ENCODE peak calls at places on chromosomes 11 and 22, in four cellular contexts. One of them, this sample, is unnamed. For H3K36me3, the result is how much of the 10 kb centered on the place peaks cover.

GRCh38 chr22:40335358-40335757 is 10.9 kb upstream of the ADSL start:
- DNase-seq in lower lobe of right lung: no peak
- DNase-seq in aorta: no peak
- DNase-seq in CD8-positive, alpha-beta T cell: no peak
- DNase-seq in this sample: no peak

GRCh38 chr11:75365711-75366181 is 14.3 kb upstream of the ARRB1 start:
- DNase-seq in lower lobe of right lung: no peak
- DNase-seq in aorta: no peak
- DNase-seq in CD8-positive, alpha-beta T cell: no peak
- DNase-seq in this sample: no peak

GRCh38 chr22:39528080-39528661 is 4.4 kb downstream of the RPS19BP1 start:
- DNase-seq in CD8-positive, alpha-beta T cell: no peak
- DNase-seq in lower lobe of right lung: peak
- DNase-seq in aorta: no peak
- DNase-seq in this sample: no peak

GRCh38 chr11:120211522-120212258 is 858 bp downstream of the OAF start:
- DNase-seq in lower lobe of right lung: no peak
- DNase-seq in aorta: no peak
- DNase-seq in CD8-positive, alpha-beta T cell: no peak
- DNase-seq in this sample: no peak

GRCh38 chr11:121391914-121392313 is 60.2 kb upstream of the SORL1 start:
- DNase-seq in lower lobe of right lung: peak
- DNase-seq in CD8-positive, alpha-beta T cell: no peak
- DNase-seq in aorta: no peak
- DNase-seq in this sample: no peak

GRCh38 chr11:114169321-114169749 is 109.8 kb downstream of the ZBTB16 start:
- DNase-seq in CD8-positive, alpha-beta T cell: no peak
- DNase-seq in lower lobe of right lung: no peak
- DNase-seq in aorta: no peak
- DNase-seq in this sample: no peak

GRCh38 chr22:24495365-24495675 is 188 bp downstream of the UPB1 start:
- DNase-seq in lower lobe of right lung: no peak
- DNase-seq in aorta: no peak
- DNase-seq in CD8-positive, alpha-beta T cell: no peak
- DNase-seq in this sample: no peak

GRCh38 chr11:76744186-76745058 is 38.7 kb upstream of the TSKU start:
- DNase-seq in aorta: no peak
- DNase-seq in CD8-positive, alpha-beta T cell: no peak
- DNase-seq in lower lobe of right lung: peak
- DNase-seq in this sample: no peak

GRCh38 chr11:107598225-107599139 is 7.5 kb downstream of the ELMOD1 start:
- DNase-seq in lower lobe of right lung: peak
- DNase-seq in CD8-positive, alpha-beta T cell: no peak
- DNase-seq in aorta: no peak
- DNase-seq in this sample: peak

GRCh38 chr11:36540998-36541397 is 26.8 kb upstream of the RAG1 start:
- DNase-seq in lower lobe of right lung: no peak
- DNase-seq in CD8-positive, alpha-beta T cell: no peak
- DNase-seq in aorta: no peak
- DNase-seq in this sample: peak

GRCh38 chr11:123510579-123510905 is 80.5 kb downstream of the GRAMD1B start:
- DNase-seq in CD8-positive, alpha-beta T cell: no peak
- DNase-seq in aorta: no peak
- DNase-seq in lower lobe of right lung: no peak
- DNase-seq in this sample: no peak

GRCh38 chr11:123507043-123507442 is 77.0 kb downstream of the GRAMD1B start:
- DNase-seq in CD8-positive, alpha-beta T cell: no peak
- DNase-seq in aorta: no peak
- DNase-seq in lower lobe of right lung: no peak
- DNase-seq in this sample: no peak

GRCh38 chr11:123516238-123516637 is 86.2 kb downstream of the GRAMD1B start:
- DNase-seq in aorta: no peak
- DNase-seq in lower lobe of right lung: no peak
- DNase-seq in CD8-positive, alpha-beta T cell: no peak
- DNase-seq in this sample: no peak

GRCh38 chr11:123509737-123510578 is 79.9 kb downstream of the GRAMD1B start:
- DNase-seq in CD8-positive, alpha-beta T cell: no peak
- DNase-seq in aorta: no peak
- DNase-seq in lower lobe of right lung: no peak
- DNase-seq in this sample: no peak

DNA sequence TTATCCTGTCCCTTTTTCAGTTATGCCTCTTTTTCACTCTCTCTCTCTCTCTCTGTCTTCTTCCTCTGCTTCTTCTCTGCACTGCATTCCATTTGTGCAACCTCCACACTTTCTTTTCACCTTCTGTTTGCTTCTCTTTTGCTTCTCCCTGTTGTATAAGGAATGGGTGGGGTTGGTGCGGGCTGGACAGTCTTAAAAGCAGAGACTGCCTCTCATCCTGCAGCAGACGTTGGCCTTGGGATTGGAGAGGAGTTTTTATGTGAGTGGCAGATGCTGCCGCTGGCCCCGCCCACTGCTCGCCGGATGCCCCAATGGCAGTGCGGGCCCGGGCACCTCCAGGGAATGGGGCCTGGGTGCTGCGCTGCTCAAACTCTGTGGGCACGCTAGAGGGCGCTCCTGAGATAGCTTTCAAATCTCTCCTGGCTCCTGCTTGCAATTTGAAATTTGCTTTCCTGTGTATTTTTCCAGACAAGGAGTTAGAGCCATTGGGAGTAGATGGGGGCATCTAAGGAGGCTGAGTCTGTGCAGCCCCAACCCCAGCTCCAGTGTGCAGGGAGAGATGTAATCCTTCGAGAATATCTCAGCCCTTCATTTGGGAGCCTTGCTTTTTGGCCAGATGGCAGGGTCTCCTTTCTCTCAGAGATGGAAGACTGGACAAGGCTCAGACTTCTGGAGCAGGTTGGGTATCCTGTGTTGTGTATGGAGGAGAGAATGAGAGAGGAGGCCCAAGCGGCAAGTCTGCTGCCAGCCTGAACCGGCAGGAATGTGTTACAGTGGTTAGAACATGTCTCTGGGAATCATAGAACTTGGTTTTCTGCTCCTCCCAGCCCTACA is 81.2 kb downstream of the GRAMD1B start:
- DNase-seq in aorta: peak
- DNase-seq in CD8-positive, alpha-beta T cell: peak
- DNase-seq in lower lobe of right lung: peak
- DNase-seq in this sample: peak
- H3K4me3 ChIP-seq in aorta: no peak
- H3K4me3 ChIP-seq in CD8-positive, alpha-beta T cell: no peak
- H3K4me3 ChIP-seq in lower lobe of right lung: no peak
- H3K4me3 ChIP-seq in this sample: no peak

GRCh38 chr11:96221244-96222070 is 121.5 kb downstream of the MAML2 start:
- DNase-seq in lower lobe of right lung: no peak
- DNase-seq in CD8-positive, alpha-beta T cell: no peak
- DNase-seq in aorta: no peak
- DNase-seq in this sample: no peak
- H3K36me3 ChIP-seq in lower lobe of right lung: under half
- H3K36me3 ChIP-seq in CD8-positive, alpha-beta T cell: under half
- H3K36me3 ChIP-seq in aorta: under half
- H3K36me3 ChIP-seq in this sample: under half

GRCh38 chr22:42644422-42645340 is 4.3 kb upstream of the ATP5MGL start:
- DNase-seq in aorta: peak
- DNase-seq in CD8-positive, alpha-beta T cell: no peak
- DNase-seq in lower lobe of right lung: peak
- DNase-seq in this sample: no peak
- H3K4me3 ChIP-seq in aorta: no peak
- H3K4me3 ChIP-seq in CD8-positive, alpha-beta T cell: no peak
- H3K4me3 ChIP-seq in lower lobe of right lung: peak
- H3K4me3 ChIP-seq in this sample: no peak

DNA sequence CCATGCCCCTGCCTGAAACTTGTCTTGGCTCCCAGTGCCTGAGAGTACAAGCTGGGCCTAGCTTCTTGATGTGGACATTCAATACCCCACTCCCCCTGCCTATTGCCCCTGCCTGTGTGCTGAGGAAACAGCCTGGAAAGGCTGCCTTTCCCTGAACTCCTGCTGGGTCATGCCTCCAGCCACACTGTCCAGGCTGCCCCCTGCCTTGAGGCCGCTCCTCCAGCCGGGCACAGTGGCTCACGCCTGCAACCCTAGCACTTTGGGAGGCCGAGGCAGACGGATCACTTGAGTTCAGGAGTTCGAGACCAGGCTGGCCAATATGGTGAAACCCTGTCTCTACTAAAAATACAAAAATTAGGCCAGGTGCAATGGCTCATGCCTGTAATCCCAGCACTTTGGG is 10.1 kb downstream of the CCS start:
- DNase-seq in aorta: no peak
- DNase-seq in lower lobe of right lung: no peak
- DNase-seq in CD8-positive, alpha-beta T cell: no peak
- DNase-seq in this sample: no peak
- H3K36me3 ChIP-seq in aorta: under half
- H3K36me3 ChIP-seq in lower lobe of right lung: half or more
- H3K36me3 ChIP-seq in CD8-positive, alpha-beta T cell: under half
- H3K36me3 ChIP-seq in this sample: under half

GRCh38 chr22:35834080-35834479 is 116.4 kb downstream of the APOL5 start:
- DNase-seq in aorta: no peak
- DNase-seq in lower lobe of right lung: no peak
- DNase-seq in CD8-positive, alpha-beta T cell: no peak
- DNase-seq in this sample: no peak

GRCh38 chr22:35838849-35839646 is 121.4 kb downstream of the APOL5 start:
- DNase-seq in aorta: no peak
- DNase-seq in lower lobe of right lung: no peak
- DNase-seq in CD8-positive, alpha-beta T cell: no peak
- DNase-seq in this sample: no peak

GRCh38 chr22:35837328-35837727 is 119.7 kb downstream of the APOL5 start:
- DNase-seq in lower lobe of right lung: no peak
- DNase-seq in CD8-positive, alpha-beta T cell: no peak
- DNase-seq in aorta: no peak
- DNase-seq in this sample: no peak

GRCh38 chr22:35835998-35836691 is 118.5 kb downstream of the APOL5 start:
- DNase-seq in CD8-positive, alpha-beta T cell: no peak
- DNase-seq in lower lobe of right lung: no peak
- DNase-seq in aorta: no peak
- DNase-seq in this sample: no peak

GRCh38 chr22:35835267-35835997 is 117.8 kb downstream of the APOL5 start:
- DNase-seq in lower lobe of right lung: no peak
- DNase-seq in CD8-positive, alpha-beta T cell: no peak
- DNase-seq in aorta: no peak
- DNase-seq in this sample: no peak
- H3K4me3 ChIP-seq in lower lobe of right lung: peak
- H3K4me3 ChIP-seq in CD8-positive, alpha-beta T cell: no peak
- H3K4me3 ChIP-seq in aorta: peak
- H3K4me3 ChIP-seq in this sample: no peak

GRCh38 chr11:117394221-117394925 is 66.7 kb downstream of the CEP164 start:
- DNase-seq in CD8-positive, alpha-beta T cell: no peak
- DNase-seq in aorta: peak
- DNase-seq in lower lobe of right lung: no peak
- DNase-seq in this sample: no peak
- H3K36me3 ChIP-seq in CD8-positive, alpha-beta T cell: under half
- H3K36me3 ChIP-seq in aorta: under half
- H3K36me3 ChIP-seq in lower lobe of right lung: half or more
- H3K36me3 ChIP-seq in this sample: under half

GRCh38 chr22:32804036-32804435 is 2.5 kb downstream of the TIMP3 start:
- DNase-seq in lower lobe of right lung: no peak
- DNase-seq in aorta: no peak
- DNase-seq in CD8-positive, alpha-beta T cell: no peak
- DNase-seq in this sample: no peak

GRCh38 chr22:32804823-32805585 is 3.5 kb downstream of the TIMP3 start:
- DNase-seq in CD8-positive, alpha-beta T cell: no peak
- DNase-seq in aorta: no peak
- DNase-seq in lower lobe of right lung: no peak
- DNase-seq in this sample: no peak

GRCh38 chr22:32805586-32805881 is 4.0 kb downstream of the TIMP3 start:
- DNase-seq in CD8-positive, alpha-beta T cell: no peak
- DNase-seq in aorta: no peak
- DNase-seq in lower lobe of right lung: no peak
- DNase-seq in this sample: no peak

GRCh38 chr22:32808038-32808445 is 6.5 kb downstream of the TIMP3 start:
- DNase-seq in lower lobe of right lung: no peak
- DNase-seq in CD8-positive, alpha-beta T cell: no peak
- DNase-seq in aorta: no peak
- DNase-seq in this sample: no peak

GRCh38 chr22:32806296-32806695 is 4.8 kb downstream of the TIMP3 start:
- DNase-seq in lower lobe of right lung: no peak
- DNase-seq in CD8-positive, alpha-beta T cell: no peak
- DNase-seq in aorta: no peak
- DNase-seq in this sample: no peak
- H3K4me3 ChIP-seq in lower lobe of right lung: peak
- H3K4me3 ChIP-seq in CD8-positive, alpha-beta T cell: no peak
- H3K4me3 ChIP-seq in aorta: no peak
- H3K4me3 ChIP-seq in this sample: no peak

GRCh38 chr11:88332851-88333250 is 4.7 kb downstream of the CTSC start:
- DNase-seq in lower lobe of right lung: no peak
- DNase-seq in CD8-positive, alpha-beta T cell: no peak
- DNase-seq in aorta: no peak
- DNase-seq in this sample: no peak

GRCh38 chr11:88330826-88331428 is 6.6 kb downstream of the CTSC start:
- DNase-seq in aorta: no peak
- DNase-seq in CD8-positive, alpha-beta T cell: no peak
- DNase-seq in lower lobe of right lung: no peak
- DNase-seq in this sample: no peak

GRCh38 chr11:88327462-88328143 is 9.9 kb downstream of the CTSC start:
- DNase-seq in lower lobe of right lung: no peak
- DNase-seq in CD8-positive, alpha-beta T cell: no peak
- DNase-seq in aorta: no peak
- DNase-seq in this sample: peak

GRCh38 chr11:88327061-88327460 is 10.5 kb downstream of the CTSC start:
- DNase-seq in CD8-positive, alpha-beta T cell: no peak
- DNase-seq in aorta: no peak
- DNase-seq in lower lobe of right lung: no peak
- DNase-seq in this sample: peak

DNA sequence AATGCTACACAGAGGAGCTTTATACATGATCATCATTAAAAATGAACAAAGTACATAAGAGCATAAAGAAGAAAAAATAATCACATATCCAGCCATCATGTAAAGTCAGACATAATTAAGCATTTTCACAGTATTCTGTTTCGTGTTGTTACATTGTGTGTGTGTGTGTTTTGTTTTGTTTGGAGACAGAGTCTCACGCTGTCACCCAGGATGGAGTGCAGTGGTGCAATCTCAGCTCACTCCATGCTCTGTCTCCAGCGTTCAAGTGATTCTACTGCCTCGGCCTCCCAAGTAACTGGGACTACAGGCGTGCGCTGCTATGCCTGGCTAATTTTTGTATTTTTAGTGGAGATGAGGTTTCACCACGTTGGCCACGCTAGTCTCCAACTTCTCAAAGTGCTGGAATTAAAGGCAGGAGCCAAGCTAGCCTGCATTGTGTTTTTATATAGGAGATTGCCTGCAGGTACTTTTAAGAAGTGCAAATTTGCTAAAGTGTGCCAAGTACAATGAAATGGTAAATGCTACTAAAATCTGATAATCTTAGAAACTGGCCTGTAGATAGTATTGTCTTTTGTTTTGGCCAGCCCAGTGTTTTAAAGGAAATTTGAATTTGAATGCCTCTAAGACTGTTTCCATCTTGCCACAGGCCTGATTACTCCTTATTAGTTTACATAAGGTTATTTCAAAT is 7.8 kb downstream of the CTSC start:
- DNase-seq in lower lobe of right lung: no peak
- DNase-seq in aorta: no peak
- DNase-seq in CD8-positive, alpha-beta T cell: no peak
- DNase-seq in this sample: no peak
- H3K36me3 ChIP-seq in lower lobe of right lung: half or more
- H3K36me3 ChIP-seq in aorta: under half
- H3K36me3 ChIP-seq in CD8-positive, alpha-beta T cell: under half
- H3K36me3 ChIP-seq in this sample: under half

This sample was measured in GM06990.